ENCODE peak calls at places on chromosome 6, in five cellular contexts. U, Y, R, D and E are unnamed samples.

GRCh38 chr6:144055121-144055931 is 40.0 kb downstream of the SF3B5 start:
- DNase-seq in U (peak; percentile 42), Y (no peak), R (no peak), D (no peak), E (no peak)

GRCh38 chr6:82712826-82713225 is 349.2 kb downstream of the TPBG start:
- DNase-seq in U (peak; percentile 9), Y (no peak), R (peak; percentile 23), D (peak; percentile 19), E (no peak)

GRCh38 chr6:145809785-145810184 is 4.8 kb downstream of the FBXO30 start:
- DNase-seq in U (no peak), Y (no peak), R (no peak), D (no peak), E (no peak)

GRCh38 chr6:161949531-161949930 is 675.7 kb upstream of the AGPAT4 start:
- DNase-seq in U (no peak), Y (no peak), R (no peak), D (no peak), E (no peak)

GRCh38 chr6:16471222-16471784 is 232.9 kb downstream of the GMPR start:
- DNase-seq in U (no peak), Y (no peak), R (no peak), D (no peak), E (no peak)

GRCh38 chr6:111423960-111424846 is 58.8 kb downstream of the REV3L start:
- DNase-seq in U (no peak), Y (no peak), R (peak; percentile 65), D (no peak), E (no peak)

GRCh38 chr6:43860285-43860684 is 90.3 kb downstream of the VEGFA start:
- DNase-seq in U (no peak), Y (no peak), R (no peak), D (no peak), E (no peak)

GRCh38 chr6:32166411-32167061 is 2.1 kb downstream of the EGFL8 start:
- DNase-seq in U (no peak), Y (no peak), R (no peak), D (no peak), E (no peak)

GRCh38 chr6:113364781-113365545 is 492.2 kb upstream of the MARCKS start:
- DNase-seq in U (no peak), Y (no peak), R (peak; percentile 29), D (no peak), E (no peak)

GRCh38 chr6:169684056-169684455 is 17.8 kb downstream of the WDR27 start:
- DNase-seq in U (no peak), Y (no peak), R (no peak), D (no peak), E (no peak)

GRCh38 chr6:46269447-46270229 is 98.9 kb upstream of the ENPP5 start:
- DNase-seq in U (no peak), Y (no peak), R (no peak), D (no peak), E (no peak)

GRCh38 chr6:48377115-48377514 is 266.1 kb upstream of the PTCHD4 start:
- DNase-seq in U (no peak), Y (no peak), R (no peak), D (no peak), E (no peak)

GRCh38 chr6:151240861-151241642 is 1.3 kb downstream of the AKAP12 start:
- DNase-seq in U (no peak), Y (no peak), R (peak; percentile 47), D (no peak), E (peak; percentile 64)

DNA sequence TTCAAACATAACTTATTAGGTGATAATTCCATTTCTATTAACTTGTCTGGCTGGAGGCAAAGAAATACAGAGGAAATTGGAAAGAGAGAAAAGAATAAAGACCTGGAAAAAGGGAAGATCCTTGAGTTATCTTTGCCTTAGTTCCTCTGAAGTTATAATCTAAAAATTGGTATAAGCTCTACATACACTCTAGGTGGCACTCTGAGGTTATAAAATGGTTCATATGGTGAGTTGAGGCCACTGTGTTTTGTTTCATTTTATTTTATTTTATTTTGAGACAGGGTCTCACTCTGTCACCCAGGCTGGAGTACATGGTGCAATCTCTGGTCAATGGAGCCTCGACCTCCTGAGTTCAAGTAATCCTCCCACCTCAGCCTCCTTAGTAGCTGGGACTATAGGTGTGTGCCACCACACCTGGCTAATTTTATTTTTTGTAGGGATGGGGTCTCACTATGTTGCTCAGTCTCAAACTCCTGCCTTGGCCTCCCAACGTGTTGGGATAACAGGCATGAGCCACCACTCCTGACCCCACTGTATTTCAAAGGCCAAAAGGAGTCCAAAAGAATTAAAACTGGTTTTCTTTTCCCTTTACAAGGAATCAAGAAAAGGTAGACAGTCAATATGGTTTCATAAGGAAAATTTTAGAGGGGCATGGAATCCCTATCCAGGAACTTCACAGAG is 19.4 kb downstream of the GPX6 start:
- DNase-seq in U (no peak), Y (peak; percentile 8), R (peak; percentile 26), D (peak; percentile 20), E (no peak)
- TF ChIP-seq CTCF in U (peak; percentile 16), Y (peak; percentile 6), R (peak; percentile 53), D (peak; percentile 64), E (peak; percentile 46)

DNA sequence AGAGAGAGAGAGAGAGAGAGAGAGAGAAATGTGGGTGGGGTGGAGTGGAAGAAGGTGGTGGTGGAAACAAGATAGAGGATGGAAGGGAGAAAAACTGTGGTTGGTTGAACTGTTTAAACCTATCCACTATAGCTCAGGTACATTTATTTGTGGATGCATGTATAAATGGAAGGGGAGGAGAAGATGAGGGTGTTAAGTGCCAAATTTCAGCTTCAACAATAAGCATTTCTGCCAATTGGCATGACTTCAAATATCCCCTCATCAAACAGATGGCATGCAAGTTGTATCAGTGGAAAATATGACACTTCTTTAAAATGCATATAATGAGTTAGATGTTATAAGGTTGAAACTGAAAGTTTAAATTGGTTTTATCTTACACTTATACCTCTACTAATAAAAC is 216.1 kb downstream of the LMBRD1 start:
- DNase-seq in U (peak; percentile 7), Y (no peak), R (no peak), D (no peak), E (no peak)
- H3K4me1 ChIP-seq in U (peaks cover 12% of the 10 kb centered on the region), Y (no peaks in the 10 kb centered on the region), R (no peaks in the 10 kb centered on the region), D (no peaks in the 10 kb centered on the region), E (no peaks in the 10 kb centered on the region)

GRCh38 chr6:85443720-85444119 is 6.2 kb upstream of the NT5E start:
- DNase-seq in U (no peak), Y (no peak), R (no peak), D (no peak), E (no peak)
- H3K9me2 ChIP-seq in U (no peaks in the 10 kb centered on the region), Y (no peaks in the 10 kb centered on the region), R (no peaks in the 10 kb centered on the region), D (no peaks in the 10 kb centered on the region), E (no peaks in the 10 kb centered on the region)

GRCh38 chr6:53437557-53438202 is 88.9 kb upstream of the ELOVL5 start:
- DNase-seq in U (peak; percentile 71), Y (peak; percentile 67), R (peak; percentile 90), D (peak; percentile 64), E (peak; percentile 82)
- TF ChIP-seq CTCF in U (peak; percentile 89), Y (peak; percentile 75), R (peak; percentile 94), D (peak; percentile 95), E (peak; percentile 73)

DNA sequence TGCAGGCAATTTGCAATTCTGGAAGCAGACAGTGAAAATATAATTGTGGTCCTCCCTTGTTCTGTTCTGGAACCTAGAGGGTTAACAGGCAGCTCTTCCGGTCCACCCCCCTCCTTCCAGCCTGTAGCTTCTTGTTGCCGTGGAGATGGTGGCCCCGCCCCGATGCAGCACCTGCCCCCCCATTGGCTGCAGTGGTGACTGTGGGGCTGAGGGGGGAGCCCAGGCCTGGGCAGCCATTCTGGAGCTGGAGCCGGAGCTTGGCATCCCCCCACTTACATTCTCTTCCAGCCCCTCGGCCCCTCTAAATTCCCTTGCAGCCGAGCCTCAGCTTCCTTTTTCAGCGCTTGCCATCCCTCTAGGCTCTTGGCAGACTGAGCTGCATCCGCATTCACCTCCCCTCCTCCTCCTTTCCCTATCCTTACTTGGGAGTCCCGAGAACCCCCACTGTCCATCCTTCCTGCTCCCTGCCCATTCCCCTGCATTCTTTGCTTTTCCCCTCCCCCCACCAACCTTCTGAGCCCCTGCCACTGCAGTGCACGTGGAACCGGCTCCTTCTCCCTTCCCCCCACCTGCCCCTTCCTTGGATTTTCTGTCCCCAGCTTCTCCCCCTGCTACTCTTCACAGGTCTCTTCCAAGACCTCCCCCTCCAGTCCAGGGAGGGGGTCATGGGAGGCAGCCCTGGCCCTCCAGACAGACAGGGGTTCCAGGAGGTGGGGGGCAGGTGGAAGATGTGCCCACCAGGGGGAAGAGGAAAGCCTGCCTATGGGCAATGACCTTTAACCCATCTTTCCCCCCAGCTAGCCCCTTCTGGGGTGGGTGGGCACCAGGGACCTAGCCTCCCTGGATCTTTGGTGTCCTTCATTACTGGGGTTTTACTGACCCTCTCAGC is 11.4 kb downstream of the SYNGAP1 start:
- DNase-seq in U (no peak), Y (no peak), R (no peak), D (peak; percentile 89), E (peak; percentile 78)
- H3K4me1 ChIP-seq in U (peaks cover 24% of the 10 kb centered on the region), Y (peaks cover 69% of the 10 kb centered on the region), R (peaks cover 14% of the 10 kb centered on the region), D (peaks cover 65% of the 10 kb centered on the region), E (peaks cover 43% of the 10 kb centered on the region)